ENCODE peak calls at places on chromosome 1, in ten cellular contexts. W is endothelial cell, D is stromal cell of bone marrow, X is stomach, Y is fibroblast of lung, Q is RWPE1, E is natural killer cell, P is HFFc6, L is progenitor cell of endocrine pancreas, M is GM04504. N is an unnamed sample.

GRCh38 chr1:157195521-157196244 is 57.5 kb upstream of the ETV3 start:
- DNase-seq in W (no peak), D (no peak), X (no peak), Y (no peak), Q (no peak), E (no peak), P (no peak), L (no peak), M (no peak), N (no peak)

GRCh38 chr1:79617777-79618176 is 611.2 kb upstream of the ADGRL4 start:
- DNase-seq in W (no peak), D (no peak), X (no peak), Y (no peak), Q (no peak), E (no peak), P (no peak), L (no peak), M (no peak), N (no peak)

GRCh38 chr1:40857737-40858136 is 4.4 kb downstream of the CITED4 start:
- DNase-seq in W (no peak), D (no peak), X (no peak), Y (no peak), Q (no peak), E (no peak), P (no peak), L (no peak), M (no peak), N (no peak)

GRCh38 chr1:18973446-18973955 is 17.0 kb upstream of the IFFO2 start:
- DNase-seq in W (no peak), D (no peak), X (no peak), Y (no peak), Q (no peak), E (no peak), P (no peak), L (no peak), M (no peak), N (no peak)

GRCh38 chr1:210669951-210670350 is 341.2 kb downstream of the HHAT start:
- DNase-seq in W (no peak), D (no peak), X (no peak), Y (no peak), Q (no peak), E (no peak), P (no peak), L (no peak), M (no peak), N (no peak)

GRCh38 chr1:61436491-61437120 is 288.3 kb downstream of the TM2D1 start:
- DNase-seq in W (no peak), D (no peak), X (peak; percentile 36), Y (no peak), Q (no peak), E (no peak), P (no peak), L (no peak), M (no peak), N (no peak)

GRCh38 chr1:218778731-218779130 is 394.9 kb upstream of the LYPLAL1 start:
- DNase-seq in W (no peak), D (no peak), X (no peak), Y (no peak), Q (no peak), E (no peak), P (no peak), L (no peak), M (no peak), N (no peak)

GRCh38 chr1:30744060-30744756 is 13.4 kb downstream of the LAPTM5 start:
- DNase-seq in W (no peak), D (no peak), X (no peak), Y (peak; percentile 39), Q (no peak), E (no peak), P (peak; percentile 47), L (no peak), M (no peak), N (no peak)

GRCh38 chr1:227317541-227318002 is 720 bp downstream of the CDC42BPA start:
- DNase-seq in W (peak; percentile 63), D (peak; percentile 33), X (no peak), Y (peak; percentile 73), Q (peak; percentile 71), E (no peak), P (peak; percentile 46), L (peak; percentile 45), M (no peak), N (no peak)

GRCh38 chr1:175207971-175208370 is 15.4 kb upstream of the KIAA0040 start:
- DNase-seq in W (no peak), D (no peak), X (no peak), Y (no peak), Q (no peak), E (no peak), P (no peak), L (no peak), M (no peak), N (no peak)

GRCh38 chr1:92324784-92325183 is 25.9 kb downstream of the RPAP2 start:
- DNase-seq in W (no peak), D (no peak), X (no peak), Y (peak; percentile 3), Q (no peak), E (no peak), P (no peak), L (no peak), M (no peak), N (no peak)

GRCh38 chr1:101587749-101588148 is 350.9 kb downstream of the S1PR1 start:
- DNase-seq in W (no peak), D (no peak), X (no peak), Y (peak; percentile 52), Q (no peak), E (no peak), P (no peak), L (no peak), M (no peak), N (no peak)